ENCODE peak calls at places on chromosome 3, in four cellular contexts. Q, R, B and V are unnamed samples.

GRCh38 chr3:107661447-107662108 is 138.8 kb downstream of the BBX start:
- DNase-seq in Q (no peak), R (no peak), B (no peak), V (no peak)

GRCh38 chr3:46372492-46373359 is 2.0 kb downstream of the CCR5 start:
- DNase-seq in Q (no peak), B (no peak), R (no peak), V (no peak)

GRCh38 chr3:135694142-135694541 is 271.4 kb upstream of the PPP2R3A start:
- DNase-seq in B (no peak), Q (no peak), R (no peak), V (no peak)

GRCh38 chr3:126313580-126314304 is 43.5 kb downstream of the KLF15 start:
- DNase-seq in R (peak), B (no peak), Q (no peak), V (peak)

GRCh38 chr3:2823016-2823415 is 287.2 kb downstream of the IL5RA start:
- DNase-seq in Q (no peak), R (no peak), B (no peak), V (no peak)

GRCh38 chr3:14415501-14415900 is 13.1 kb downstream of the SLC6A6 start:
- DNase-seq in B (no peak), Q (no peak), R (no peak), V (no peak)

GRCh38 chr3:126552688-126553283 is 5.9 kb downstream of the C3orf22 start:
- DNase-seq in R (peak), B (no peak), Q (peak), V (no peak)

GRCh38 chr3:162760789-162761188 is 1264.2 kb downstream of the OTOL1 start:
- DNase-seq in B (no peak), Q (no peak), R (no peak), V (no peak)

GRCh38 chr3:42063886-42064285 is 27.3 kb upstream of the TRAK1 start:
- DNase-seq in Q (peak), B (no peak), R (no peak), V (no peak)

GRCh38 chr3:71537211-71537611 is 46.3 kb downstream of the FOXP1 start:
- DNase-seq in Q (no peak), R (no peak), B (peak), V (no peak)

GRCh38 chr3:189195302-189195701 is 23.5 kb downstream of the TPRG1 start:
- DNase-seq in Q (no peak), R (peak), B (no peak), V (no peak)

GRCh38 chr3:187042062-187042745 is 97.1 kb downstream of the RPL39L start:
- DNase-seq in Q (no peak), R (no peak), B (no peak), V (no peak)

GRCh38 chr3:125325746-125326145 is 49.4 kb downstream of the ZNF148 start:
- DNase-seq in B (no peak), R (no peak), Q (no peak), V (no peak)

GRCh38 chr3:34077796-34078195 is 279.4 kb downstream of the PDCD6IP start:
- DNase-seq in B (no peak), R (no peak), Q (peak), V (no peak)

GRCh38 chr3:120102674-120103073 is 8.4 kb upstream of the GSK3B start:
- DNase-seq in B (no peak), R (no peak), Q (no peak), V (peak)

GRCh38 chr3:99504258-99504657 is 134.1 kb upstream of the COL8A1 start:
- DNase-seq in R (no peak), Q (no peak), B (no peak), V (no peak)

GRCh38 chr3:104291437-104291851 is 1075.3 kb upstream of the ALCAM start:
- DNase-seq in Q (no peak), R (no peak), B (no peak), V (no peak)

GRCh38 chr3:104286645-104287044 is 1080.1 kb upstream of the ALCAM start:
- DNase-seq in B (no peak), Q (no peak), R (no peak), V (no peak)

GRCh38 chr3:104297617-104298016 is 1069.1 kb upstream of the ALCAM start:
- DNase-seq in B (no peak), R (no peak), Q (no peak), V (no peak)

DNA sequence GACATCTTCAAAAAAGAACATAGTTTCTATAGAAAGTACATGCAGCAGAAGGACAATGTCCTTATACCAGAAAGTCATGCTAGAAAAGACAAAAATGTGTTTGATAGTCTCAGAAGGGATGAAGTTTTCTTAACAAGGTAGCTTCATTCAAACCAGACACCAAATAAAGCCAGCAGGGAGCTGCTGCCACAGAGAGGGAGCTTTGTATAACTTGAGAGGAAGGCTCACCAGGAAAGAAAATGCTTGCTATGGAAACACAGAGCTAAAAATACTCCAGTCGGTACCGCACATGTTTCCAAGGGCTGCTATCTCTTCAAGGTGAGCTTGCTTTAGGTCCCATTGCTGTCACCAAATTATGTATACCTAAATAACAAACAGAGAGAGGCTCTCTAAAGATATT is 1074.8 kb upstream of the ALCAM start:
- DNase-seq in B (no peak), R (no peak), Q (no peak), V (no peak)
- TF ChIP-seq JUND in B (no peak), R (no peak), Q (no peak), V (no peak)

GRCh38 chr3:184874709-184875644 is 63.0 kb downstream of the VPS8 start:
- DNase-seq in R (no peak), Q (peak), B (peak), V (peak)
- TF ChIP-seq JUND in R (no peak), Q (no peak), B (no peak), V (no peak)

DNA sequence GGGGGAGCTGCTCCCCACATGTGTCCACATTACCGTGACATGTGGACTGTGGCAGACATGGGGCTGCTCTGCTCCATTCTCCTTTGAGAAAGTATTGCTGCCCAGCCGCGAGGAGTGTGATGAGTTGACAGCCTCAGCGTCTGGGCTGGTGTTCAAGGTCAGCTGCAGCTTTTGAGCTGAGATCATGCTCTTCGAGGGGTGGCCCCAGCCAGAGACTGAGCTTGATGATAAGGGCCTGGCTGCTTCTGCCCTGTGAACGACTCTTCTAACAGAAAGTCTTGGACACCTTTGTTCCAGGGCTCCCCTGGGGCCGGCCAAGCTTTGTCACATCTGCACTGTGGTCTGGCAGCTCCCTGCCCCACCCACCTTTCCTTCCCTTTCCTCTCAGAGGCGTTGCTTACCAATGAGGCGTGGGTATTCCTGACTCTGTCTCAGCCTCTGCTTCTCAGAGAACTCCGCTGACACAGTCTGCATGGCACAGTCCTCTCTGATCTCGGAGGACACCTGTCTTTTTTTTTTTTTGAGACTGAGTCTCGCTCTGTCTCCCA is 86.6 kb downstream of the CHRD start:
- DNase-seq in B (no peak), R (no peak), Q (no peak), V (no peak)
- TF ChIP-seq JUND in B (no peak), R (no peak), Q (no peak), V (no peak)

GRCh38 chr3:49669352-49669751 is 4.8 kb upstream of the APEH start:
- DNase-seq in Q (no peak), B (no peak), R (no peak), V (no peak)

GRCh38 chr3:49673131-49673714 is 928 bp upstream of the APEH start:
- DNase-seq in B (peak), Q (no peak), R (no peak), V (peak)

GRCh38 chr3:49670940-49671290 is 3.2 kb upstream of the APEH start:
- DNase-seq in B (no peak), Q (no peak), R (no peak), V (no peak)

GRCh38 chr3:49673715-49674490 is at the start of gene APEH:
- DNase-seq in Q (peak), B (peak), R (peak), V (peak)

GRCh38 chr3:49671291-49672288 is 2.6 kb upstream of the APEH start:
- DNase-seq in R (peak), B (peak), Q (peak), V (peak)
- TF ChIP-seq JUND in R (peak), B (no peak), Q (no peak), V (no peak)

GRCh38 chr3:52456169-52456799 is 880 bp downstream of the NISCH start:
- DNase-seq in B (no peak), Q (peak), R (peak), V (no peak)

GRCh38 chr3:52454235-52454937 is 545 bp upstream of the TNNC1 start:
- DNase-seq in R (no peak), Q (no peak), B (no peak), V (no peak)

GRCh38 chr3:52454938-52455282 is 494 bp upstream of the NISCH start:
- DNase-seq in B (no peak), R (no peak), Q (no peak), V (no peak)

GRCh38 chr3:52456800-52457183 is 1.4 kb downstream of the NISCH start:
- DNase-seq in R (no peak), B (no peak), Q (no peak), V (no peak)

GRCh38 chr3:52455283-52456168 is at the start of gene NISCH:
- DNase-seq in R (peak), B (peak), Q (peak), V (peak)
- TF ChIP-seq JUND in R (no peak), B (no peak), Q (no peak), V (no peak)